ENCODE peak calls at places on chromosomes 12 and 14, in ten cellular contexts. One of them, this sample, is unnamed. For H3K4me1, the result is how much of the 10 kb centered on the place peaks cover.

GRCh38 chr14:22379727-22380126 is 209.3 kb downstream of the DAD1 start:
- ATAC-seq in upper lobe of left lung: peak
- ATAC-seq in A549: no peak
- ATAC-seq in K562: no peak
- ATAC-seq in gastrocnemius medialis: no peak
- ATAC-seq in right lobe of liver: no peak
- ATAC-seq in heart left ventricle: no peak
- ATAC-seq in body of pancreas: no peak
- ATAC-seq in HCT116: no peak
- ATAC-seq in GM12878: no peak
- ATAC-seq in this sample: no peak

GRCh38 chr14:89959853-89960493 is 4.2 kb downstream of the TDP1 start:
- ATAC-seq in body of pancreas: no peak
- ATAC-seq in GM12878: no peak
- ATAC-seq in upper lobe of left lung: no peak
- ATAC-seq in gastrocnemius medialis: no peak
- ATAC-seq in right lobe of liver: no peak
- ATAC-seq in HCT116: no peak
- ATAC-seq in heart left ventricle: no peak
- ATAC-seq in K562: no peak
- ATAC-seq in A549: no peak
- ATAC-seq in this sample: no peak

GRCh38 chr14:98666545-98666944 is 605.5 kb downstream of the BCL11B start:
- ATAC-seq in HCT116: no peak
- ATAC-seq in GM12878: no peak
- ATAC-seq in heart left ventricle: no peak
- ATAC-seq in A549: no peak
- ATAC-seq in body of pancreas: no peak
- ATAC-seq in K562: no peak
- ATAC-seq in upper lobe of left lung: no peak
- ATAC-seq in gastrocnemius medialis: no peak
- ATAC-seq in right lobe of liver: no peak
- ATAC-seq in this sample: no peak

GRCh38 chr12:65892905-65893304 is 68.6 kb downstream of the HMGA2 start:
- ATAC-seq in gastrocnemius medialis: no peak
- ATAC-seq in heart left ventricle: no peak
- ATAC-seq in body of pancreas: no peak
- ATAC-seq in HCT116: peak
- ATAC-seq in right lobe of liver: no peak
- ATAC-seq in upper lobe of left lung: no peak
- ATAC-seq in GM12878: peak
- ATAC-seq in A549: peak
- ATAC-seq in K562: no peak
- ATAC-seq in this sample: no peak

GRCh38 chr12:6425588-6426531 is 18.9 kb upstream of the CD27 start:
- ATAC-seq in A549: no peak
- ATAC-seq in upper lobe of left lung: no peak
- ATAC-seq in right lobe of liver: no peak
- ATAC-seq in heart left ventricle: no peak
- ATAC-seq in HCT116: no peak
- ATAC-seq in GM12878: peak
- ATAC-seq in gastrocnemius medialis: no peak
- ATAC-seq in K562: no peak
- ATAC-seq in body of pancreas: no peak
- ATAC-seq in this sample: no peak

GRCh38 chr14:100187247-100187833 is 27.9 kb upstream of the DEGS2 start:
- ATAC-seq in heart left ventricle: peak
- ATAC-seq in gastrocnemius medialis: no peak
- ATAC-seq in K562: no peak
- ATAC-seq in body of pancreas: no peak
- ATAC-seq in GM12878: no peak
- ATAC-seq in right lobe of liver: peak
- ATAC-seq in A549: no peak
- ATAC-seq in HCT116: peak
- ATAC-seq in upper lobe of left lung: no peak
- ATAC-seq in this sample: no peak

GRCh38 chr12:131511391-131511802 is 199.5 kb upstream of the SFSWAP start:
- ATAC-seq in upper lobe of left lung: peak
- ATAC-seq in GM12878: peak
- ATAC-seq in A549: no peak
- ATAC-seq in HCT116: peak
- ATAC-seq in K562: no peak
- ATAC-seq in body of pancreas: no peak
- ATAC-seq in gastrocnemius medialis: peak
- ATAC-seq in right lobe of liver: peak
- ATAC-seq in heart left ventricle: peak
- ATAC-seq in this sample: no peak

GRCh38 chr14:103428732-103429556 is 43.7 kb downstream of the MARK3 start:
- ATAC-seq in heart left ventricle: no peak
- ATAC-seq in right lobe of liver: peak
- ATAC-seq in upper lobe of left lung: no peak
- ATAC-seq in gastrocnemius medialis: no peak
- ATAC-seq in GM12878: peak
- ATAC-seq in K562: no peak
- ATAC-seq in A549: no peak
- ATAC-seq in HCT116: no peak
- ATAC-seq in body of pancreas: no peak
- ATAC-seq in this sample: no peak

GRCh38 chr14:67268456-67269115 is 27.4 kb downstream of the PALS1 start:
- ATAC-seq in heart left ventricle: peak
- ATAC-seq in right lobe of liver: no peak
- ATAC-seq in HCT116: no peak
- ATAC-seq in body of pancreas: no peak
- ATAC-seq in gastrocnemius medialis: no peak
- ATAC-seq in GM12878: no peak
- ATAC-seq in K562: peak
- ATAC-seq in upper lobe of left lung: no peak
- ATAC-seq in A549: no peak
- ATAC-seq in this sample: no peak

GRCh38 chr14:36870776-36871175 is 209.1 kb downstream of the PAX9 start:
- ATAC-seq in right lobe of liver: no peak
- ATAC-seq in upper lobe of left lung: no peak
- ATAC-seq in gastrocnemius medialis: no peak
- ATAC-seq in A549: no peak
- ATAC-seq in GM12878: no peak
- ATAC-seq in K562: peak
- ATAC-seq in body of pancreas: no peak
- ATAC-seq in heart left ventricle: no peak
- ATAC-seq in HCT116: no peak
- ATAC-seq in this sample: no peak

GRCh38 chr12:46678441-46678840 is 147.4 kb downstream of the SLC38A4 start:
- ATAC-seq in heart left ventricle: no peak
- ATAC-seq in K562: no peak
- ATAC-seq in right lobe of liver: no peak
- ATAC-seq in A549: no peak
- ATAC-seq in body of pancreas: no peak
- ATAC-seq in GM12878: no peak
- ATAC-seq in upper lobe of left lung: no peak
- ATAC-seq in gastrocnemius medialis: no peak
- ATAC-seq in HCT116: no peak
- ATAC-seq in this sample: no peak

GRCh38 chr12:60172266-60172665 is 576.4 kb downstream of the SLC16A7 start:
- ATAC-seq in body of pancreas: peak
- ATAC-seq in gastrocnemius medialis: no peak
- ATAC-seq in K562: no peak
- ATAC-seq in right lobe of liver: no peak
- ATAC-seq in upper lobe of left lung: no peak
- ATAC-seq in GM12878: no peak
- ATAC-seq in heart left ventricle: no peak
- ATAC-seq in HCT116: no peak
- ATAC-seq in A549: no peak
- ATAC-seq in this sample: no peak

GRCh38 chr12:65505321-65506121 is 227.0 kb downstream of the MSRB3 start:
- ATAC-seq in K562: no peak
- ATAC-seq in gastrocnemius medialis: no peak
- ATAC-seq in A549: no peak
- ATAC-seq in HCT116: no peak
- ATAC-seq in heart left ventricle: no peak
- ATAC-seq in upper lobe of left lung: no peak
- ATAC-seq in right lobe of liver: no peak
- ATAC-seq in GM12878: no peak
- ATAC-seq in body of pancreas: no peak
- ATAC-seq in this sample: no peak

GRCh38 chr12:54159549-54159948 is 29.2 kb downstream of the SMUG1 start:
- ATAC-seq in GM12878: no peak
- ATAC-seq in heart left ventricle: no peak
- ATAC-seq in body of pancreas: no peak
- ATAC-seq in K562: no peak
- ATAC-seq in A549: no peak
- ATAC-seq in right lobe of liver: no peak
- ATAC-seq in upper lobe of left lung: no peak
- ATAC-seq in HCT116: no peak
- ATAC-seq in gastrocnemius medialis: no peak
- ATAC-seq in this sample: no peak

GRCh38 chr14:42110167-42110566 is 503.5 kb downstream of the LRFN5 start:
- ATAC-seq in upper lobe of left lung: no peak
- ATAC-seq in K562: no peak
- ATAC-seq in A549: peak
- ATAC-seq in GM12878: peak
- ATAC-seq in right lobe of liver: peak
- ATAC-seq in gastrocnemius medialis: no peak
- ATAC-seq in body of pancreas: no peak
- ATAC-seq in HCT116: peak
- ATAC-seq in heart left ventricle: no peak
- ATAC-seq in this sample: no peak

GRCh38 chr14:52790011-52790755 is 1.2 kb downstream of the GNPNAT1 start:
- ATAC-seq in upper lobe of left lung: no peak
- ATAC-seq in body of pancreas: no peak
- ATAC-seq in GM12878: no peak
- ATAC-seq in A549: no peak
- ATAC-seq in right lobe of liver: no peak
- ATAC-seq in K562: peak
- ATAC-seq in gastrocnemius medialis: no peak
- ATAC-seq in HCT116: no peak
- ATAC-seq in heart left ventricle: no peak
- ATAC-seq in this sample: no peak

GRCh38 chr14:102774391-102775153 is 2.7 kb upstream of the TRAF3 start:
- ATAC-seq in gastrocnemius medialis: peak
- ATAC-seq in upper lobe of left lung: peak
- ATAC-seq in GM12878: peak
- ATAC-seq in HCT116: peak
- ATAC-seq in right lobe of liver: peak
- ATAC-seq in body of pancreas: no peak
- ATAC-seq in A549: peak
- ATAC-seq in K562: peak
- ATAC-seq in heart left ventricle: peak
- ATAC-seq in this sample: peak

GRCh38 chr14:96727980-96728717 is 69.0 kb upstream of the VRK1 start:
- ATAC-seq in HCT116: no peak
- ATAC-seq in K562: peak
- ATAC-seq in A549: no peak
- ATAC-seq in upper lobe of left lung: no peak
- ATAC-seq in body of pancreas: no peak
- ATAC-seq in right lobe of liver: no peak
- ATAC-seq in GM12878: no peak
- ATAC-seq in heart left ventricle: no peak
- ATAC-seq in gastrocnemius medialis: no peak
- ATAC-seq in this sample: no peak

DNA sequence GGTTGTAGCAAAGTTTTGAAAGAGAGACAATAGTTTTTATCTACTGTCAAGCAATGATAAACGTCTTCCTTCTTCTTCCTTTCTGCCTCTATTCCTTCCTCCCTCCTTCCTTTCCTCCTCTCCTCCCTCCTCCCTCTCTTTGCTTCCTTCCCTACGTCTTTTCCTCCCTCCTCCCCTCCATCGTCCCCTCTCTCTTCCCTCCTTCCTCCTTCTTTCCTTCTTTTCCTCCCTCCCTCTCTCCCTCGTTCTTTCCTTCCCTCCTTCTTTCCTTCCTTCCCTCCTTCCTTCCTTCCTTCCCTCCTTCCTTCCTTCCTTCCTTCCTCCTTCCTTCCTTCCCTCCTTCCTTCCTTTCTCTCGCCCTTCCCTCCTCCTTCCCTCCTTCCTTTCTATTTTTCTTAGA is 82.8 kb upstream of the KCNA1 start:
- ATAC-seq in upper lobe of left lung: no peak
- ATAC-seq in right lobe of liver: no peak
- ATAC-seq in body of pancreas: no peak
- ATAC-seq in HCT116: no peak
- ATAC-seq in K562: no peak
- ATAC-seq in GM12878: no peak
- ATAC-seq in gastrocnemius medialis: no peak
- ATAC-seq in A549: no peak
- ATAC-seq in heart left ventricle: no peak
- ATAC-seq in this sample: no peak
- H3K4me3 ChIP-seq in upper lobe of left lung: no peak
- H3K4me3 ChIP-seq in right lobe of liver: no peak
- H3K4me3 ChIP-seq in body of pancreas: no peak
- H3K4me3 ChIP-seq in HCT116: no peak
- H3K4me3 ChIP-seq in K562: no peak
- H3K4me3 ChIP-seq in GM12878: no peak
- H3K4me3 ChIP-seq in gastrocnemius medialis: no peak
- H3K4me3 ChIP-seq in A549: no peak
- H3K4me3 ChIP-seq in heart left ventricle: no peak
- H3K4me3 ChIP-seq in this sample: no peak

GRCh38 chr14:93039649-93040315 is 75.9 kb downstream of the ITPK1 start:
- ATAC-seq in right lobe of liver: no peak
- ATAC-seq in HCT116: no peak
- ATAC-seq in heart left ventricle: peak
- ATAC-seq in gastrocnemius medialis: no peak
- ATAC-seq in A549: no peak
- ATAC-seq in K562: no peak
- ATAC-seq in upper lobe of left lung: peak
- ATAC-seq in body of pancreas: no peak
- ATAC-seq in GM12878: no peak
- ATAC-seq in this sample: peak
- TF ChIP-seq POLR2A in right lobe of liver: no peak
- TF ChIP-seq POLR2A in HCT116: no peak
- TF ChIP-seq POLR2A in heart left ventricle: no peak
- TF ChIP-seq POLR2A in gastrocnemius medialis: no peak
- TF ChIP-seq POLR2A in A549: no peak
- TF ChIP-seq POLR2A in K562: no peak
- TF ChIP-seq POLR2A in upper lobe of left lung: peak
- TF ChIP-seq POLR2A in body of pancreas: no peak
- TF ChIP-seq POLR2A in GM12878: no peak
- TF ChIP-seq POLR2A in this sample: no peak

DNA sequence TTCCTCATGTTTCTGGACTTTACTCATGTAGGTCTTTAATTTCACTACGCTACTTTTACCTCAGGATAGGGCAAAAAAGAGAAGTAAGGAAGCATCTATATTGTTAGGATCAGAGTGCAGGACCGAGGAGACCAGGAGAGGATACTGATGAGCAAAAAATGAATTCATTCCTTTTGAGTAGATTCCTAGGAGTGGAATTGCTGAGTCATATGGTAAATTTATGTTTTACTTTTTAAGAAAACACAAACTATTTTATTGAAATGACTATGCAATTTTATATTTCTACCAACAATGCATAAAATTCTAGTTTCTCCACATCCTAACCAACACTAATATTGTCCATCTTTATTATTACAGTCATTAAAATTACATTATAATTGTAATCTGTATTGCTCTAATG is 50.8 kb upstream of the GARIN6 start:
- ATAC-seq in gastrocnemius medialis: no peak
- ATAC-seq in A549: no peak
- ATAC-seq in right lobe of liver: no peak
- ATAC-seq in K562: no peak
- ATAC-seq in heart left ventricle: no peak
- ATAC-seq in HCT116: no peak
- ATAC-seq in GM12878: no peak
- ATAC-seq in body of pancreas: no peak
- ATAC-seq in upper lobe of left lung: no peak
- ATAC-seq in this sample: no peak
- H3K4me1 ChIP-seq in gastrocnemius medialis: under half
- H3K4me1 ChIP-seq in A549: under half
- H3K4me1 ChIP-seq in right lobe of liver: under half
- H3K4me1 ChIP-seq in K562: under half
- H3K4me1 ChIP-seq in heart left ventricle: under half
- H3K4me1 ChIP-seq in HCT116: under half
- H3K4me1 ChIP-seq in GM12878: under half
- H3K4me1 ChIP-seq in body of pancreas: under half
- H3K4me1 ChIP-seq in upper lobe of left lung: under half
- H3K4me1 ChIP-seq in this sample: under half

GRCh38 chr12:45292486-45293195 is 76.7 kb downstream of the ANO6 start:
- ATAC-seq in K562: peak
- ATAC-seq in heart left ventricle: peak
- ATAC-seq in upper lobe of left lung: no peak
- ATAC-seq in right lobe of liver: no peak
- ATAC-seq in A549: no peak
- ATAC-seq in GM12878: no peak
- ATAC-seq in body of pancreas: no peak
- ATAC-seq in HCT116: no peak
- ATAC-seq in gastrocnemius medialis: peak
- ATAC-seq in this sample: peak
- H3K4me3 ChIP-seq in K562: no peak
- H3K4me3 ChIP-seq in heart left ventricle: peak
- H3K4me3 ChIP-seq in upper lobe of left lung: no peak
- H3K4me3 ChIP-seq in right lobe of liver: no peak
- H3K4me3 ChIP-seq in A549: no peak
- H3K4me3 ChIP-seq in GM12878: no peak
- H3K4me3 ChIP-seq in body of pancreas: no peak
- H3K4me3 ChIP-seq in HCT116: no peak
- H3K4me3 ChIP-seq in gastrocnemius medialis: peak
- H3K4me3 ChIP-seq in this sample: no peak